ENCODE peak calls at places on chromosomes 16 and 17, in eight cellular contexts. One of them, this sample, is unnamed.

GRCh38 chr17:75691371-75692290 is 24.5 kb downstream of the SAP30BP start:
- DNase-seq in psoas muscle: no peak
- DNase-seq in fibroblast of lung: no peak
- DNase-seq in hepatocyte: no peak
- DNase-seq in GM23248: peak; percentile 60
- DNase-seq in upper lobe of right lung: no peak
- DNase-seq in keratinocyte: peak; percentile 93
- DNase-seq in cardiac muscle cell: peak; percentile 16
- DNase-seq in this sample: no peak

GRCh38 chr16:75806487-75806886 is 80.2 kb upstream of the CPHXL start:
- DNase-seq in psoas muscle: no peak
- DNase-seq in fibroblast of lung: no peak
- DNase-seq in hepatocyte: no peak
- DNase-seq in GM23248: no peak
- DNase-seq in upper lobe of right lung: no peak
- DNase-seq in keratinocyte: no peak
- DNase-seq in cardiac muscle cell: no peak
- DNase-seq in this sample: no peak

GRCh38 chr17:2335726-2336214 is 487 bp downstream of the TSR1 start:
- DNase-seq in psoas muscle: no peak
- DNase-seq in fibroblast of lung: no peak
- DNase-seq in hepatocyte: peak; percentile 11
- DNase-seq in GM23248: peak; percentile 40
- DNase-seq in upper lobe of right lung: no peak
- DNase-seq in keratinocyte: no peak
- DNase-seq in cardiac muscle cell: no peak
- DNase-seq in this sample: peak; percentile 60

GRCh38 chr16:75052481-75053211 is 53.8 kb downstream of the ZNRF1 start:
- DNase-seq in psoas muscle: no peak
- DNase-seq in fibroblast of lung: no peak
- DNase-seq in hepatocyte: no peak
- DNase-seq in GM23248: no peak
- DNase-seq in upper lobe of right lung: no peak
- DNase-seq in keratinocyte: no peak
- DNase-seq in cardiac muscle cell: no peak
- DNase-seq in this sample: no peak

GRCh38 chr17:17381438-17382059 is 78.4 kb downstream of the NT5M start:
- DNase-seq in psoas muscle: no peak
- DNase-seq in fibroblast of lung: no peak
- DNase-seq in hepatocyte: no peak
- DNase-seq in GM23248: no peak
- DNase-seq in upper lobe of right lung: no peak
- DNase-seq in keratinocyte: no peak
- DNase-seq in cardiac muscle cell: no peak
- DNase-seq in this sample: no peak

GRCh38 chr17:20281860-20282259 is 185.5 kb downstream of the LGALS9B start:
- DNase-seq in psoas muscle: peak; percentile 54
- DNase-seq in fibroblast of lung: no peak
- DNase-seq in hepatocyte: no peak
- DNase-seq in GM23248: no peak
- DNase-seq in upper lobe of right lung: peak; percentile 82
- DNase-seq in keratinocyte: no peak
- DNase-seq in cardiac muscle cell: no peak
- DNase-seq in this sample: peak; percentile 62

GRCh38 chr17:34066528-34066927 is 188.6 kb upstream of the CCL2 start:
- DNase-seq in psoas muscle: no peak
- DNase-seq in fibroblast of lung: no peak
- DNase-seq in hepatocyte: no peak
- DNase-seq in GM23248: no peak
- DNase-seq in upper lobe of right lung: no peak
- DNase-seq in keratinocyte: no peak
- DNase-seq in cardiac muscle cell: no peak
- DNase-seq in this sample: no peak

GRCh38 chr16:28974007-28974436 is 556 bp upstream of the SPNS1 start:
- DNase-seq in psoas muscle: peak; percentile 70
- DNase-seq in fibroblast of lung: peak; percentile 74
- DNase-seq in hepatocyte: peak; percentile 88
- DNase-seq in GM23248: peak; percentile 88
- DNase-seq in upper lobe of right lung: peak; percentile 77
- DNase-seq in keratinocyte: peak; percentile 49
- DNase-seq in cardiac muscle cell: peak; percentile 79
- DNase-seq in this sample: peak; percentile 72

GRCh38 chr17:72095316-72095715 is 25.5 kb upstream of the SOX9 start:
- DNase-seq in psoas muscle: no peak
- DNase-seq in fibroblast of lung: no peak
- DNase-seq in hepatocyte: no peak
- DNase-seq in GM23248: no peak
- DNase-seq in upper lobe of right lung: no peak
- DNase-seq in keratinocyte: no peak
- DNase-seq in cardiac muscle cell: no peak
- DNase-seq in this sample: no peak

GRCh38 chr16:46688101-46688656 is 799 bp downstream of the VPS35 start:
- DNase-seq in psoas muscle: peak; percentile 55
- DNase-seq in fibroblast of lung: no peak
- DNase-seq in hepatocyte: no peak
- DNase-seq in GM23248: no peak
- DNase-seq in upper lobe of right lung: no peak
- DNase-seq in keratinocyte: no peak
- DNase-seq in cardiac muscle cell: peak; percentile 30
- DNase-seq in this sample: no peak

GRCh38 chr17:21043296-21044232 is 753 bp upstream of the USP22 start:
- DNase-seq in psoas muscle: peak; percentile 100
- DNase-seq in fibroblast of lung: peak; percentile 98
- DNase-seq in hepatocyte: peak; percentile 100
- DNase-seq in GM23248: peak; percentile 100
- DNase-seq in upper lobe of right lung: peak; percentile 99
- DNase-seq in keratinocyte: peak; percentile 83
- DNase-seq in cardiac muscle cell: peak; percentile 100
- DNase-seq in this sample: peak; percentile 99

GRCh38 chr16:86634290-86634689 is 55.9 kb downstream of the FOXL1 start:
- DNase-seq in psoas muscle: no peak
- DNase-seq in fibroblast of lung: peak; percentile 27
- DNase-seq in hepatocyte: no peak
- DNase-seq in GM23248: peak; percentile 66
- DNase-seq in upper lobe of right lung: no peak
- DNase-seq in keratinocyte: no peak
- DNase-seq in cardiac muscle cell: peak; percentile 36
- DNase-seq in this sample: no peak

GRCh38 chr17:74858672-74859438 is 830 bp downstream of the GRIN2C start:
- DNase-seq in psoas muscle: no peak
- DNase-seq in fibroblast of lung: no peak
- DNase-seq in hepatocyte: no peak
- DNase-seq in GM23248: no peak
- DNase-seq in upper lobe of right lung: no peak
- DNase-seq in keratinocyte: no peak
- DNase-seq in cardiac muscle cell: no peak
- DNase-seq in this sample: no peak

GRCh38 chr17:43366809-43367587 is 31.8 kb upstream of the ARL4D start:
- DNase-seq in psoas muscle: peak; percentile 58
- DNase-seq in fibroblast of lung: no peak
- DNase-seq in hepatocyte: no peak
- DNase-seq in GM23248: peak; percentile 13
- DNase-seq in upper lobe of right lung: no peak
- DNase-seq in keratinocyte: no peak
- DNase-seq in cardiac muscle cell: peak; percentile 36
- DNase-seq in this sample: peak; percentile 25

GRCh38 chr17:81027591-81028505 is 7.1 kb upstream of the BAIAP2 start:
- DNase-seq in psoas muscle: peak; percentile 51
- DNase-seq in fibroblast of lung: no peak
- DNase-seq in hepatocyte: peak; percentile 4
- DNase-seq in GM23248: no peak
- DNase-seq in upper lobe of right lung: peak; percentile 70
- DNase-seq in keratinocyte: no peak
- DNase-seq in cardiac muscle cell: no peak
- DNase-seq in this sample: no peak

GRCh38 chr17:13597723-13598347 is 3.9 kb downstream of the HS3ST3A1 start:
- DNase-seq in psoas muscle: no peak
- DNase-seq in fibroblast of lung: peak; percentile 85
- DNase-seq in hepatocyte: peak; percentile 64
- DNase-seq in GM23248: peak; percentile 73
- DNase-seq in upper lobe of right lung: no peak
- DNase-seq in keratinocyte: no peak
- DNase-seq in cardiac muscle cell: peak; percentile 73
- DNase-seq in this sample: peak; percentile 33

GRCh38 chr17:64777413-64778101 is 115.5 kb upstream of the SMURF2 start:
- DNase-seq in psoas muscle: peak; percentile 65
- DNase-seq in fibroblast of lung: no peak
- DNase-seq in hepatocyte: no peak
- DNase-seq in GM23248: no peak
- DNase-seq in upper lobe of right lung: peak; percentile 80
- DNase-seq in keratinocyte: no peak
- DNase-seq in cardiac muscle cell: no peak
- DNase-seq in this sample: no peak
- H3K27ac ChIP-seq in psoas muscle: peak overlapping the region; percentile 27
- H3K27ac ChIP-seq in fibroblast of lung: no peak overlapping the region
- H3K27ac ChIP-seq in hepatocyte: no peak overlapping the region
- H3K27ac ChIP-seq in GM23248: no peak overlapping the region
- H3K27ac ChIP-seq in upper lobe of right lung: peak overlapping the region; percentile 58
- H3K27ac ChIP-seq in keratinocyte: no peak overlapping the region
- H3K27ac ChIP-seq in cardiac muscle cell: no peak overlapping the region
- H3K27ac ChIP-seq in this sample: peak overlapping the region; percentile 26

DNA sequence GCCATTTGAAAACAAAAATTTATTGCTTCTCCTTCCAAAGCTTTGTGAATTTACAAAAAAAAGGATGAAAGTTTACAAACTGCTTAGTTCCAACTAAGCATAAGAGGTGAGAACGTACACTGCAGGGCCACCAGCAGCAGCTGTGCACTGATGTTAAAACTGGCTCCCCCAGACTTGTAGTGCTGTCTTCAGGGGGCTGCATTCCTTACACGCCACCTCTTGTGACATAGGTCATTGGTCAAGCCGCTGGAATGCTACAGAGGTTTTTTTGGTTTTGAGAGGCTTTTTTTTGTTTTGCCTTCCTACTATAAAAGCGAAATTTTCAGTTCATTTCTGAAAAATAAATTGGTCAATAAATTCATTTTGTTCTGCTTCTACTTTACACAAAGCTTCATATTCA is 6.9 kb downstream of the IFT20 start:
- DNase-seq in psoas muscle: no peak
- DNase-seq in fibroblast of lung: peak; percentile 44
- DNase-seq in hepatocyte: no peak
- DNase-seq in GM23248: no peak
- DNase-seq in upper lobe of right lung: no peak
- DNase-seq in keratinocyte: no peak
- DNase-seq in cardiac muscle cell: peak; percentile 56
- DNase-seq in this sample: no peak
- H3K36me3 ChIP-seq in psoas muscle: peaks cover 67% of the 10 kb centered on the region
- H3K36me3 ChIP-seq in fibroblast of lung: peaks cover 10% of the 10 kb centered on the region
- H3K36me3 ChIP-seq in hepatocyte: no peaks in the 10 kb centered on the region
- H3K36me3 ChIP-seq in GM23248: peaks cover 11% of the 10 kb centered on the region
- H3K36me3 ChIP-seq in upper lobe of right lung: peaks cover 49% of the 10 kb centered on the region
- H3K36me3 ChIP-seq in keratinocyte: peaks cover 14% of the 10 kb centered on the region
- H3K36me3 ChIP-seq in cardiac muscle cell: peaks cover 13% of the 10 kb centered on the region
- H3K36me3 ChIP-seq in this sample: no peaks in the 10 kb centered on the region

DNA sequence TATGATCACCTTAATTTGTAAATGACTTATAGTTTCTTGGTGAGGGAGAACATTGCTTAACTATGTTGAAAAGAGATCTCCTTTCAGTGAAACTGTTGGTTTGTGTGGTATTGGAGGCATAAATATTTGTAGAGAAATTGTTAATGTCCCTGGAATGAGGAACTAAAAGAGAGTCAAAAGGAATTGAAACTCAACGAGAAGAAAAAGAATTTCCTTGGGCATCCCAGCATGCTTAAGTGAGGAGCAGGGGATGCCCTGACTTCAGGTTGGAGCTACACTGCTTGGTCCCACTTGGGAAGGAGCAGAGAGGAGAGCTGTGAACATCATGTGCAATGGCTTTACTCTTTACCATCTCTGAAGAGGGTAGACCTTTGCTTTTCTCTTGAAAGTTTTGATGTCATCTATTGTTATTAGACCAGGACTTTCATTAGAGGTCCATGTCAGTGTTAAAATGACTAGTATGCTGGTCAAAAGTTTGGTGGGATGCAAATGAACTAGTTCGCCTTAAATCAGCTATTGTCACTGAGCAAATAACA is 21.7 kb downstream of the KRT23 start:
- DNase-seq in psoas muscle: no peak
- DNase-seq in fibroblast of lung: peak; percentile 26
- DNase-seq in hepatocyte: no peak
- DNase-seq in GM23248: peak; percentile 80
- DNase-seq in upper lobe of right lung: no peak
- DNase-seq in keratinocyte: no peak
- DNase-seq in cardiac muscle cell: no peak
- DNase-seq in this sample: no peak
- H3K27ac ChIP-seq in psoas muscle: peak overlapping the region; percentile 39
- H3K27ac ChIP-seq in fibroblast of lung: peak overlapping the region; percentile 80
- H3K27ac ChIP-seq in hepatocyte: peak overlapping the region; percentile 68
- H3K27ac ChIP-seq in GM23248: peak overlapping the region; percentile 99
- H3K27ac ChIP-seq in upper lobe of right lung: peak overlapping the region; percentile 8
- H3K27ac ChIP-seq in keratinocyte: peak overlapping the region; percentile 99
- H3K27ac ChIP-seq in cardiac muscle cell: no peak overlapping the region
- H3K27ac ChIP-seq in this sample: no peak overlapping the region

DNA sequence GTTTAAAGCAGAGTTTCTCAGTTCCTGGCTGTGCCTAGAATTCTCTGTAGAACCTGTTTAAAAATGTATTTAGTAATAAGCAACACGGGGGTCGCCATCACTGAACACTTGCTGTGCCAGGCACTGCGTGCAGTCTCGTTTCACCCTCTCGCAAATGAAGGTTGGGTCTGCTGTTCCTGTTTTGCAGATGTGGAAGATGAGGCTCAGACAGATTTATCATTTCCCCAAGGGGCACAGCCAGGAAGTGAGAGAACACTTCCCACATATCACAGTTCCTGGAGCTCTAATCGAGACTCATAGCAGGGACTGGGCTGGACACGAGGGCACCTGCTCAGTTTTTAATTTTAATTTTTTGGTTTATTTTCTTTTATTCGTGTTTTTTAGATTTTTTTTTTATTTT is 122.7 kb downstream of the ABCC6 start:
- DNase-seq in psoas muscle: no peak
- DNase-seq in fibroblast of lung: no peak
- DNase-seq in hepatocyte: no peak
- DNase-seq in GM23248: no peak
- DNase-seq in upper lobe of right lung: no peak
- DNase-seq in keratinocyte: no peak
- DNase-seq in cardiac muscle cell: no peak
- DNase-seq in this sample: no peak
- H3K36me3 ChIP-seq in psoas muscle: peaks cover 55% of the 10 kb centered on the region
- H3K36me3 ChIP-seq in fibroblast of lung: peaks cover 39% of the 10 kb centered on the region
- H3K36me3 ChIP-seq in hepatocyte: no peaks in the 10 kb centered on the region
- H3K36me3 ChIP-seq in GM23248: peaks cover 13% of the 10 kb centered on the region
- H3K36me3 ChIP-seq in upper lobe of right lung: peaks cover 33% of the 10 kb centered on the region
- H3K36me3 ChIP-seq in keratinocyte: peaks cover 24% of the 10 kb centered on the region
- H3K36me3 ChIP-seq in cardiac muscle cell: peaks cover 6% of the 10 kb centered on the region
- H3K36me3 ChIP-seq in this sample: no peaks in the 10 kb centered on the region

GRCh38 chr16:35516551-35516950 is 2057.1 kb downstream of the TP53TG3F start:
- DNase-seq in psoas muscle: no peak
- DNase-seq in fibroblast of lung: no peak
- DNase-seq in hepatocyte: no peak
- DNase-seq in GM23248: no peak
- DNase-seq in upper lobe of right lung: no peak
- DNase-seq in keratinocyte: peak; percentile 64
- DNase-seq in cardiac muscle cell: no peak
- DNase-seq in this sample: no peak
- H3K27ac ChIP-seq in psoas muscle: no peak overlapping the region
- H3K27ac ChIP-seq in fibroblast of lung: no peak overlapping the region
- H3K27ac ChIP-seq in hepatocyte: no peak overlapping the region
- H3K27ac ChIP-seq in GM23248: no peak overlapping the region
- H3K27ac ChIP-seq in upper lobe of right lung: no peak overlapping the region
- H3K27ac ChIP-seq in keratinocyte: peak overlapping the region; percentile 41
- H3K27ac ChIP-seq in cardiac muscle cell: no peak overlapping the region
- H3K27ac ChIP-seq in this sample: no peak overlapping the region

This sample was measured in adrenal gland.